ENCODE peak calls at places on chromosomes 7 and 10, in four cellular contexts. V is neuronal stem cell, X is fibroblast of lung, H is neural progenitor cell. F is an unnamed sample.

GRCh38 chr7:12291870-12292269 is 80.8 kb downstream of the TMEM106B start:
- DNase-seq in V (no peak), X (no peak), H (no peak), F (peak)

GRCh38 chr10:114632869-114633715 is 25.0 kb downstream of the ABLIM1 start:
- DNase-seq in V (no peak), X (peak), H (peak), F (no peak)

GRCh38 chr7:142307246-142307900 is 49.5 kb upstream of the PRSS58 start:
- DNase-seq in V (no peak), X (no peak), H (no peak), F (no peak)

GRCh38 chr7:33550979-33551378 is 354.4 kb upstream of the BMPER start:
- DNase-seq in V (no peak), X (no peak), H (no peak), F (no peak)

GRCh38 chr10:13074562-13075451 is 25.2 kb upstream of the OPTN start:
- DNase-seq in V (peak), X (peak), H (peak), F (peak)

GRCh38 chr10:27190508-27190907 is 35.4 kb downstream of the MASTL start:
- DNase-seq in V (no peak), X (no peak), H (no peak), F (no peak)

GRCh38 chr10:32985781-32986350 is 27.8 kb upstream of the ITGB1 start:
- DNase-seq in V (no peak), X (peak), H (no peak), F (peak)

GRCh38 chr10:113544392-113544791 is 8.5 kb upstream of the HABP2 start:
- DNase-seq in V (no peak), X (no peak), H (no peak), F (no peak)

GRCh38 chr10:114681542-114681941 is 23.5 kb upstream of the ABLIM1 start:
- DNase-seq in V (no peak), X (peak), H (no peak), F (no peak)

GRCh38 chr10:519055-519715 is 170.3 kb downstream of the DIP2C start:
- DNase-seq in V (no peak), X (no peak), H (no peak), F (no peak)

GRCh38 chr10:130470973-130471372 is 334.8 kb downstream of the GLRX3 start:
- DNase-seq in V (no peak), X (no peak), H (no peak), F (no peak)

GRCh38 chr7:140616328-140616727 is 24.3 kb downstream of the DENND2A start:
- DNase-seq in V (no peak), X (no peak), H (no peak), F (no peak)

GRCh38 chr10:28840954-28841353 is 163.6 kb downstream of the BAMBI start:
- DNase-seq in V (no peak), X (peak), H (no peak), F (no peak)

GRCh38 chr7:1242601-1243289 is 10.1 kb downstream of the UNCX start:
- DNase-seq in V (no peak), X (no peak), H (peak), F (no peak)

GRCh38 chr10:79065091-79065551 is 3.6 kb upstream of the ZMIZ1 start:
- DNase-seq in V (no peak), X (no peak), H (no peak), F (no peak)

GRCh38 chr10:104639595-104640338 is 1.3 kb upstream of the SORCS3 start:
- DNase-seq in V (peak), X (no peak), H (peak), F (no peak)

GRCh38 chr7:102085223-102085772 is 201.4 kb upstream of the SH2B2 start:
- DNase-seq in V (no peak), X (no peak), H (no peak), F (no peak)

GRCh38 chr10:102435529-102436233 is 3.3 kb upstream of the CUEDC2 start:
- DNase-seq in V (no peak), X (no peak), H (no peak), F (no peak)

GRCh38 chr10:70462349-70462984 is 16.1 kb upstream of the PALD1 start:
- DNase-seq in V (no peak), X (peak), H (peak), F (no peak)

GRCh38 chr10:121935702-121936101 is 7.9 kb upstream of the ATE1 start:
- DNase-seq in V (no peak), X (no peak), H (no peak), F (no peak)

GRCh38 chr10:102726274-102726673 is 11.8 kb downstream of the SFXN2 start:
- DNase-seq in V (no peak), X (no peak), H (no peak), F (no peak)

GRCh38 chr7:50418086-50418515 is 32.0 kb downstream of the FIGNL1 start:
- DNase-seq in V (peak), X (peak), H (peak), F (peak)

GRCh38 chr7:132028144-132028920 is 471.9 kb upstream of the PODXL start:
- DNase-seq in V (no peak), X (no peak), H (no peak), F (no peak)

GRCh38 chr10:129909531-129910286 is 54.4 kb downstream of the EBF3 start:
- DNase-seq in V (no peak), X (no peak), H (no peak), F (no peak)

GRCh38 chr7:19404912-19405329 is 259.7 kb upstream of the FERD3L start:
- DNase-seq in V (no peak), X (peak), H (peak), F (no peak)

GRCh38 chr10:23197416-23197861 is 5.3 kb downstream of the PTF1A start:
- DNase-seq in V (no peak), X (no peak), H (peak), F (no peak)

GRCh38 chr7:55052081-55052480 is 33.3 kb downstream of the EGFR start:
- DNase-seq in V (no peak), X (peak), H (no peak), F (no peak)

GRCh38 chr7:117020605-117021002 is 67.3 kb downstream of the ST7 start:
- DNase-seq in V (peak), X (no peak), H (peak), F (no peak)

GRCh38 chr7:129279757-129280156 is 54.9 kb downstream of the AHCYL2 start:
- DNase-seq in V (no peak), X (peak), H (no peak), F (no peak)
- H3K4me2 ChIP-seq in V (no peak), X (no peak), H (no peak), F (no peak)

GRCh38 chr7:129073738-129074137 is 18.8 kb upstream of the TNPO3 start:
- DNase-seq in V (no peak), X (no peak), H (no peak), F (no peak)
- H3K4me2 ChIP-seq in V (no peak), X (no peak), H (no peak), F (no peak)

DNA sequence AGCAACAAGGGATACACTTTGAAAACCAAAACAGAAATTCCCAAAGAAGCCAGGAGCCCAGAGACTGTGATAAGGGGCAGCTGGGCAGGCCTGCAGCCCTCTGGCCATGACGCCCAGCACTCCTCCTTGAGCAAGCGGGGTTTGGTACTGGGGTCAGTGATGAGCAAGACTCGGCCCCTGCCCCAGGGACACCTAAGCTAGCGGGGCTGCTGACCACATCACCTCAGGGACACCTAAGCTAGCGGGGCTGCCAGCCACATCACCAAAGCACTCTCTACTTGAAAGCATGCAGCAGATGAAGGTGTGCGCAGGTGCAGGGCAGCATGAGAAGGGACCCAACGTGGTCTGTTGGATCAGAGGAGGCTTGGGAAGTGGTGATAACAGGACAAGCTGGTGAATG is 108.0 kb upstream of the PPP2R2D start:
- DNase-seq in V (no peak), X (no peak), H (no peak), F (no peak)
- H3K4me2 ChIP-seq in V (no peak), X (no peak), H (no peak), F (no peak)

GRCh38 chr7:94632338-94633024 is 23.5 kb downstream of the SGCE start:
- DNase-seq in V (no peak), X (peak), H (no peak), F (no peak)
- H3K4me2 ChIP-seq in V (no peak), X (peak), H (no peak), F (no peak)

DNA sequence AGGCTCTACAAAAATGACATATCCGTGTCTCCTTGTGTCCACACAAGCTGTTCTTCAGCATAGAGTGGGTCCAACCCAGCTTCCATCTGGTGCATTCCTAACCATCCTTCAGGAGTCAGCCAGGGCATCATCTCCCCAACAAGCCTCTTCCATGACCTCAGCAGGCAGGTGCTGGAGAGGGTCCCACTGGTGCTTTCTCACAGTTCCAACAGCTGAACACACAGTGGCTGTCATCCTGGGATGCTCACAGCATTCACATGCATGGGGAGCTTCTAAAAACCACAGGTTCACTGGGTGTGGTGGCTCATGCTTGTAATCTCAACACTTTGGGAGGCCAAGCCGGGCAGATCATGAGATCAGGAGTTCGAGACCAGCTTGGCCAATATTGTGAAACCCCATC is 6.4 kb upstream of the CYP3A4 start:
- DNase-seq in V (no peak), X (no peak), H (no peak), F (no peak)
- H3K4me2 ChIP-seq in V (no peak), X (no peak), H (no peak), F (no peak)

DNA sequence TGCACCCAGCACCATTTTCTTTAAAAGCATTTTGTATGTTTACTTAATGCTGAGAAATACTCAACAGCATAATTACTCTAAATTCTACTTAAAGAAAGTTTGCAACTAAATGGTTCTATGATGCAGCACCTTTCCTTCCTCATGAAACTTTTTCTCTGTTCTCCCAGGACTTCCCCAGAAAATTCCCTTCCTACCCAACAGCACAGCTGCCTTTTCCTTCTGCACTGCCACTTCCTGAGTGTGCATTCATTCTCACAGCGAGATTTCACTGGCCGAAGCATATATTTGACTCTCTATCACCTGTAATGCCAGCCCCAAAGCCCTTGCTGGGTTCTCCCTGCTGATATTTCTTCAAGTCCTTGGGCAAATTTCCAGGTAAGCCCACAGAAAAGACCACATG is 41.5 kb upstream of the DGKI start:
- DNase-seq in V (no peak), X (no peak), H (no peak), F (no peak)
- H3K4me2 ChIP-seq in V (no peak), X (no peak), H (no peak), F (no peak)

F was measured in Karpas-422.